ENCODE peak calls at places on chromosomes 6 and 20, in nine cellular contexts. One of them, this sample, is unnamed.

GRCh38 chr6:10256113-10256690 is 158.7 kb downstream of the TFAP2A start:
- DNase-seq in SK-N-SH: peak
- DNase-seq in GM23338: peak
- DNase-seq in GM12878: no peak
- DNase-seq in K562: peak
- DNase-seq in HL-60: peak
- DNase-seq in HCT116: peak
- DNase-seq in HepG2: no peak
- DNase-seq in A549: peak
- DNase-seq in this sample: no peak

GRCh38 chr6:136251394-136251793 is 1.3 kb upstream of the MTFR2 start:
- DNase-seq in SK-N-SH: no peak
- DNase-seq in HepG2: no peak
- DNase-seq in A549: no peak
- DNase-seq in HL-60: no peak
- DNase-seq in GM12878: no peak
- DNase-seq in HCT116: no peak
- DNase-seq in K562: peak
- DNase-seq in GM23338: no peak
- DNase-seq in this sample: no peak

GRCh38 chr6:83479389-83479788 is 32.9 kb upstream of the PRSS35 start:
- DNase-seq in GM23338: no peak
- DNase-seq in HepG2: no peak
- DNase-seq in SK-N-SH: no peak
- DNase-seq in GM12878: no peak
- DNase-seq in A549: no peak
- DNase-seq in HL-60: no peak
- DNase-seq in HCT116: no peak
- DNase-seq in K562: no peak
- DNase-seq in this sample: no peak

GRCh38 chr6:37418727-37419126 is 14.3 kb upstream of the CMTR1 start:
- DNase-seq in SK-N-SH: no peak
- DNase-seq in HepG2: no peak
- DNase-seq in A549: no peak
- DNase-seq in HL-60: no peak
- DNase-seq in K562: no peak
- DNase-seq in GM12878: no peak
- DNase-seq in GM23338: no peak
- DNase-seq in HCT116: no peak
- DNase-seq in this sample: no peak

GRCh38 chr6:34412054-34412453 is 13.8 kb downstream of the RPS10 start:
- DNase-seq in HL-60: no peak
- DNase-seq in HCT116: no peak
- DNase-seq in SK-N-SH: no peak
- DNase-seq in A549: no peak
- DNase-seq in GM12878: no peak
- DNase-seq in HepG2: no peak
- DNase-seq in GM23338: no peak
- DNase-seq in K562: peak
- DNase-seq in this sample: no peak

GRCh38 chr6:8831366-8832152 is 396.2 kb upstream of the SLC35B3 start:
- DNase-seq in HL-60: peak
- DNase-seq in GM23338: no peak
- DNase-seq in K562: no peak
- DNase-seq in A549: no peak
- DNase-seq in SK-N-SH: no peak
- DNase-seq in GM12878: no peak
- DNase-seq in HCT116: no peak
- DNase-seq in HepG2: no peak
- DNase-seq in this sample: no peak

GRCh38 chr20:9912858-9913434 is 74.1 kb upstream of the PAK5 start:
- DNase-seq in GM12878: no peak
- DNase-seq in A549: peak
- DNase-seq in HL-60: peak
- DNase-seq in SK-N-SH: peak
- DNase-seq in HCT116: peak
- DNase-seq in GM23338: peak
- DNase-seq in HepG2: peak
- DNase-seq in K562: peak
- DNase-seq in this sample: peak

GRCh38 chr20:40930561-40930960 is 98.1 kb upstream of the TOP1 start:
- DNase-seq in K562: no peak
- DNase-seq in GM12878: no peak
- DNase-seq in HepG2: no peak
- DNase-seq in GM23338: no peak
- DNase-seq in HCT116: no peak
- DNase-seq in A549: no peak
- DNase-seq in HL-60: no peak
- DNase-seq in SK-N-SH: no peak
- DNase-seq in this sample: no peak

GRCh38 chr6:71510057-71510713 is 221.6 kb downstream of the OGFRL1 start:
- DNase-seq in K562: no peak
- DNase-seq in SK-N-SH: no peak
- DNase-seq in GM12878: no peak
- DNase-seq in GM23338: peak
- DNase-seq in HL-60: peak
- DNase-seq in HepG2: peak
- DNase-seq in A549: peak
- DNase-seq in HCT116: peak
- DNase-seq in this sample: no peak

GRCh38 chr6:87483929-87484328 is 11.2 kb downstream of the SLC35A1 start:
- DNase-seq in GM23338: peak
- DNase-seq in GM12878: no peak
- DNase-seq in HCT116: peak
- DNase-seq in HepG2: peak
- DNase-seq in K562: peak
- DNase-seq in HL-60: peak
- DNase-seq in A549: no peak
- DNase-seq in SK-N-SH: peak
- DNase-seq in this sample: no peak
- TF ChIP-seq CTCF in GM23338: peak
- TF ChIP-seq CTCF in GM12878: peak
- TF ChIP-seq CTCF in HCT116: peak
- TF ChIP-seq CTCF in HepG2: peak
- TF ChIP-seq CTCF in K562: peak
- TF ChIP-seq CTCF in HL-60: no peak
- TF ChIP-seq CTCF in A549: no peak
- TF ChIP-seq CTCF in SK-N-SH: peak
- TF ChIP-seq CTCF in this sample: no peak

GRCh38 chr6:120735641-120736040 is 598.6 kb downstream of the TBC1D32 start:
- DNase-seq in K562: no peak
- DNase-seq in SK-N-SH: no peak
- DNase-seq in HepG2: no peak
- DNase-seq in HCT116: no peak
- DNase-seq in GM12878: no peak
- DNase-seq in A549: no peak
- DNase-seq in HL-60: no peak
- DNase-seq in GM23338: no peak
- DNase-seq in this sample: no peak
- H3K4me3 ChIP-seq in K562: no peak
- H3K4me3 ChIP-seq in SK-N-SH: no peak
- H3K4me3 ChIP-seq in HepG2: no peak
- H3K4me3 ChIP-seq in HCT116: no peak
- H3K4me3 ChIP-seq in GM12878: no peak
- H3K4me3 ChIP-seq in A549: no peak
- H3K4me3 ChIP-seq in HL-60: no peak
- H3K4me3 ChIP-seq in GM23338: no peak
- H3K4me3 ChIP-seq in this sample: no peak

GRCh38 chr6:170280689-170281045 is 10.2 kb downstream of the DLL1 start:
- DNase-seq in A549: no peak
- DNase-seq in GM12878: no peak
- DNase-seq in HepG2: no peak
- DNase-seq in GM23338: no peak
- DNase-seq in HCT116: no peak
- DNase-seq in SK-N-SH: no peak
- DNase-seq in HL-60: no peak
- DNase-seq in K562: no peak
- DNase-seq in this sample: peak

GRCh38 chr6:170277893-170278742 is 12.8 kb downstream of the DLL1 start:
- DNase-seq in SK-N-SH: no peak
- DNase-seq in GM12878: no peak
- DNase-seq in GM23338: peak
- DNase-seq in HepG2: no peak
- DNase-seq in HL-60: peak
- DNase-seq in A549: no peak
- DNase-seq in K562: no peak
- DNase-seq in HCT116: no peak
- DNase-seq in this sample: no peak

GRCh38 chr6:170279977-170280688 is 10.7 kb downstream of the DLL1 start:
- DNase-seq in HepG2: no peak
- DNase-seq in HL-60: no peak
- DNase-seq in HCT116: no peak
- DNase-seq in A549: peak
- DNase-seq in SK-N-SH: peak
- DNase-seq in GM12878: no peak
- DNase-seq in GM23338: no peak
- DNase-seq in K562: no peak
- DNase-seq in this sample: peak

GRCh38 chr6:170278743-170279094 is 12.2 kb downstream of the DLL1 start:
- DNase-seq in GM12878: no peak
- DNase-seq in HL-60: peak
- DNase-seq in A549: no peak
- DNase-seq in SK-N-SH: no peak
- DNase-seq in HCT116: no peak
- DNase-seq in K562: no peak
- DNase-seq in HepG2: no peak
- DNase-seq in GM23338: no peak
- DNase-seq in this sample: no peak

GRCh38 chr6:170279426-170279825 is 11.5 kb downstream of the DLL1 start:
- DNase-seq in A549: no peak
- DNase-seq in K562: no peak
- DNase-seq in HL-60: no peak
- DNase-seq in HCT116: no peak
- DNase-seq in HepG2: no peak
- DNase-seq in GM12878: no peak
- DNase-seq in GM23338: no peak
- DNase-seq in SK-N-SH: no peak
- DNase-seq in this sample: no peak
- TF ChIP-seq REST in A549: no peak
- TF ChIP-seq REST in K562: no peak
- TF ChIP-seq REST in HL-60: no peak
- TF ChIP-seq REST in HCT116: no peak
- TF ChIP-seq REST in HepG2: no peak
- TF ChIP-seq REST in GM12878: no peak
- TF ChIP-seq REST in GM23338: no peak
- TF ChIP-seq REST in SK-N-SH: no peak
- TF ChIP-seq REST in this sample: no peak

GRCh38 chr6:41614713-41615112 is 23.6 kb upstream of the MDFI start:
- DNase-seq in SK-N-SH: no peak
- DNase-seq in HepG2: no peak
- DNase-seq in HL-60: no peak
- DNase-seq in HCT116: no peak
- DNase-seq in GM23338: no peak
- DNase-seq in A549: no peak
- DNase-seq in K562: no peak
- DNase-seq in GM12878: no peak
- DNase-seq in this sample: no peak

GRCh38 chr6:41622210-41622990 is 15.9 kb upstream of the MDFI start:
- DNase-seq in SK-N-SH: no peak
- DNase-seq in GM23338: no peak
- DNase-seq in HepG2: no peak
- DNase-seq in A549: no peak
- DNase-seq in GM12878: peak
- DNase-seq in HL-60: no peak
- DNase-seq in K562: no peak
- DNase-seq in HCT116: no peak
- DNase-seq in this sample: no peak

GRCh38 chr6:41621367-41621766 is 16.9 kb upstream of the MDFI start:
- DNase-seq in SK-N-SH: no peak
- DNase-seq in HCT116: no peak
- DNase-seq in GM23338: no peak
- DNase-seq in K562: no peak
- DNase-seq in GM12878: no peak
- DNase-seq in A549: no peak
- DNase-seq in HepG2: no peak
- DNase-seq in HL-60: no peak
- DNase-seq in this sample: no peak

GRCh38 chr6:41615311-41615710 is 23.0 kb upstream of the MDFI start:
- DNase-seq in GM23338: no peak
- DNase-seq in HL-60: no peak
- DNase-seq in HepG2: no peak
- DNase-seq in GM12878: no peak
- DNase-seq in SK-N-SH: no peak
- DNase-seq in K562: no peak
- DNase-seq in A549: no peak
- DNase-seq in HCT116: no peak
- DNase-seq in this sample: no peak

GRCh38 chr6:41618598-41618997 is 19.7 kb upstream of the MDFI start:
- DNase-seq in HCT116: no peak
- DNase-seq in GM12878: no peak
- DNase-seq in GM23338: no peak
- DNase-seq in SK-N-SH: no peak
- DNase-seq in HL-60: no peak
- DNase-seq in HepG2: no peak
- DNase-seq in A549: no peak
- DNase-seq in K562: no peak
- DNase-seq in this sample: no peak
- TF ChIP-seq CTCF in HCT116: no peak
- TF ChIP-seq CTCF in GM12878: no peak
- TF ChIP-seq CTCF in GM23338: no peak
- TF ChIP-seq CTCF in SK-N-SH: no peak
- TF ChIP-seq CTCF in HL-60: no peak
- TF ChIP-seq CTCF in HepG2: no peak
- TF ChIP-seq CTCF in A549: no peak
- TF ChIP-seq CTCF in K562: no peak
- TF ChIP-seq CTCF in this sample: no peak

DNA sequence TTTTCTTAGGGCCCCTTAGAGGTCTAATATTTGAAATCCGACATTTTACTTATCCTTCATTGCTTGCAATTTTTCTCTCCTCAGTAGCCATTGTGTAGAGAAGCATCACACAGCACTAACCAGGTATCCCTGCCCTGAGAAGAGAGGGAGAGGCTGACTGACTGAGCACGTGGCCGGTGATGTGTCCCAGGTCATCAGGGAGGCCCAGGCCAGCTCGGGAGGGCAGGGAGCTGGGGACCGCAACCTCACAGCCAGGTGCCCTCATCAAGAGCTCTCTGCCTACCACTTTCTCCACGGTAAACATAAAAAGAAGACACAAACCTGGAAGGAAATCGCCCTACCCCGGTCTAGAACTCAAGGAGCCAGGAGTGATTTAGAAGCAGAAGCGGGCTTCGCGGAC is 285.2 kb downstream of the CDH4 start:
- DNase-seq in HepG2: no peak
- DNase-seq in HCT116: no peak
- DNase-seq in SK-N-SH: no peak
- DNase-seq in HL-60: no peak
- DNase-seq in A549: no peak
- DNase-seq in GM23338: no peak
- DNase-seq in K562: no peak
- DNase-seq in GM12878: no peak
- DNase-seq in this sample: no peak
- H3K4me3 ChIP-seq in HepG2: no peak
- H3K4me3 ChIP-seq in HCT116: no peak
- H3K4me3 ChIP-seq in SK-N-SH: no peak
- H3K4me3 ChIP-seq in HL-60: no peak
- H3K4me3 ChIP-seq in A549: no peak
- H3K4me3 ChIP-seq in GM23338: no peak
- H3K4me3 ChIP-seq in K562: no peak
- H3K4me3 ChIP-seq in GM12878: no peak
- H3K4me3 ChIP-seq in this sample: no peak

GRCh38 chr20:50572922-50573777 is 63.0 kb downstream of the PTPN1 start:
- DNase-seq in GM23338: no peak
- DNase-seq in HL-60: no peak
- DNase-seq in A549: no peak
- DNase-seq in SK-N-SH: peak
- DNase-seq in HepG2: no peak
- DNase-seq in K562: no peak
- DNase-seq in HCT116: no peak
- DNase-seq in GM12878: no peak
- DNase-seq in this sample: no peak
- TF ChIP-seq REST in GM23338: no peak
- TF ChIP-seq REST in HL-60: no peak
- TF ChIP-seq REST in A549: no peak
- TF ChIP-seq REST in SK-N-SH: no peak
- TF ChIP-seq REST in HepG2: no peak
- TF ChIP-seq REST in K562: no peak
- TF ChIP-seq REST in HCT116: no peak
- TF ChIP-seq REST in GM12878: no peak
- TF ChIP-seq REST in this sample: no peak